ENCODE peak calls at places on chromosomes 11 and 22, in four cellular contexts. One of them, this sample, is unnamed.

GRCh38 chr22:23067023-23067650 is 3.2 kb upstream of the GNAZ start:
- DNase-seq in stomach: peak
- DNase-seq in lower leg skin: no peak
- DNase-seq in upper lobe of right lung: peak
- DNase-seq in this sample: no peak

GRCh38 chr11:36672815-36673450 is 74.9 kb upstream of the RAG2 start:
- DNase-seq in stomach: no peak
- DNase-seq in lower leg skin: peak
- DNase-seq in upper lobe of right lung: no peak
- DNase-seq in this sample: peak

GRCh38 chr22:36409911-36410756 is 22.4 kb upstream of the MYH9 start:
- DNase-seq in stomach: peak
- DNase-seq in lower leg skin: peak
- DNase-seq in upper lobe of right lung: peak
- DNase-seq in this sample: no peak

GRCh38 chr22:35375031-35375430 is 5.9 kb upstream of the HMOX1 start:
- DNase-seq in stomach: no peak
- DNase-seq in lower leg skin: no peak
- DNase-seq in upper lobe of right lung: no peak
- DNase-seq in this sample: peak

GRCh38 chr11:47864910-47865309 is 16.8 kb upstream of the NUP160 start:
- DNase-seq in stomach: no peak
- DNase-seq in lower leg skin: no peak
- DNase-seq in upper lobe of right lung: no peak
- DNase-seq in this sample: peak

GRCh38 chr11:20293992-20294391 is 69.5 kb upstream of the HTATIP2 start:
- DNase-seq in stomach: no peak
- DNase-seq in lower leg skin: no peak
- DNase-seq in upper lobe of right lung: no peak
- DNase-seq in this sample: no peak

GRCh38 chr11:46237248-46238077 is 40.0 kb upstream of the CREB3L1 start:
- DNase-seq in stomach: peak
- DNase-seq in lower leg skin: peak
- DNase-seq in upper lobe of right lung: peak
- DNase-seq in this sample: peak

GRCh38 chr11:126411971-126412381 is 56.5 kb downstream of the ST3GAL4 start:
- DNase-seq in stomach: no peak
- DNase-seq in lower leg skin: no peak
- DNase-seq in upper lobe of right lung: no peak
- DNase-seq in this sample: peak

GRCh38 chr11:40606800-40607199 is 852.7 kb downstream of the LRRC4C start:
- DNase-seq in stomach: no peak
- DNase-seq in lower leg skin: no peak
- DNase-seq in upper lobe of right lung: no peak
- DNase-seq in this sample: no peak

GRCh38 chr11:10459029-10459970 is 4.2 kb downstream of the AMPD3 start:
- DNase-seq in stomach: no peak
- DNase-seq in lower leg skin: no peak
- DNase-seq in upper lobe of right lung: no peak
- DNase-seq in this sample: no peak

GRCh38 chr11:119789766-119790407 is 60.9 kb upstream of the NECTIN1 start:
- DNase-seq in stomach: no peak
- DNase-seq in lower leg skin: no peak
- DNase-seq in upper lobe of right lung: peak
- DNase-seq in this sample: no peak

GRCh38 chr11:1219446-1219835 is 3.4 kb upstream of the MUC5B start:
- DNase-seq in stomach: no peak
- DNase-seq in lower leg skin: no peak
- DNase-seq in upper lobe of right lung: peak
- DNase-seq in this sample: no peak

GRCh38 chr11:60915250-60915914 is 1.4 kb downstream of the TMEM109 start:
- DNase-seq in stomach: peak
- DNase-seq in lower leg skin: peak
- DNase-seq in upper lobe of right lung: peak
- DNase-seq in this sample: peak

GRCh38 chr11:48099916-48100446 is 116.6 kb upstream of the OR4B1 start:
- DNase-seq in stomach: no peak
- DNase-seq in lower leg skin: no peak
- DNase-seq in upper lobe of right lung: no peak
- DNase-seq in this sample: no peak

GRCh38 chr11:109894242-109894641 is 198.9 kb upstream of the ZC3H12C start:
- DNase-seq in stomach: no peak
- DNase-seq in lower leg skin: no peak
- DNase-seq in upper lobe of right lung: no peak
- DNase-seq in this sample: no peak

GRCh38 chr22:47705350-47705749 is 942.9 kb downstream of the TBC1D22A start:
- DNase-seq in stomach: no peak
- DNase-seq in lower leg skin: no peak
- DNase-seq in upper lobe of right lung: no peak
- DNase-seq in this sample: no peak

GRCh38 chr11:6663794-6664478 is 8.3 kb upstream of the DCHS1 start:
- DNase-seq in stomach: no peak
- DNase-seq in lower leg skin: no peak
- DNase-seq in upper lobe of right lung: no peak
- DNase-seq in this sample: no peak

GRCh38 chr22:28379075-28379806 is 300.4 kb downstream of the TTC28 start:
- DNase-seq in stomach: no peak
- DNase-seq in lower leg skin: no peak
- DNase-seq in upper lobe of right lung: no peak
- DNase-seq in this sample: no peak

GRCh38 chr11:94759522-94759921 is 8.6 kb upstream of the AMOTL1 start:
- DNase-seq in stomach: no peak
- DNase-seq in lower leg skin: no peak
- DNase-seq in upper lobe of right lung: no peak
- DNase-seq in this sample: no peak

GRCh38 chr11:94758671-94759070 is 9.5 kb upstream of the AMOTL1 start:
- DNase-seq in stomach: no peak
- DNase-seq in lower leg skin: no peak
- DNase-seq in upper lobe of right lung: no peak
- DNase-seq in this sample: no peak

GRCh38 chr11:94760296-94760695 is 7.9 kb upstream of the AMOTL1 start:
- DNase-seq in stomach: no peak
- DNase-seq in lower leg skin: no peak
- DNase-seq in upper lobe of right lung: no peak
- DNase-seq in this sample: no peak

GRCh38 chr11:94762995-94763394 is 5.2 kb upstream of the AMOTL1 start:
- DNase-seq in stomach: no peak
- DNase-seq in lower leg skin: no peak
- DNase-seq in upper lobe of right lung: no peak
- DNase-seq in this sample: no peak

DNA sequence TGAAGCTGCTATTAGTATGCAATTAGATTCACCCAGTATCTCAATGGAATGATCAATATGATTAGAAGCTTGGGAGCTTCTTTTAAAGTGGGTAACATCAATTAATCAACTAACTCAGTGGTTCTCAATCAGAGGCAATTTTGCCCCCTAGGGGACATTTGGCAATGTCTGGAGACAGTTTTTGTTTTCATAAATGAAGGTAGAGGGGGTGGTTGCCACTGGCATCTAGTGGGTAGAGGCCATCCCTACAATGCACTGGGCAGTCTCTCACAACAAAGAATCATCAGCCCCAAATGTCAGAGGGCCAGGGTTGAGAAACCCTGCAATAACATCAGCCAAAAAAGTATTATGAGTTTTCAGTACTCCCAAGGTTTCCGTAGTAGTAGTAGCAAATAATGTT is 5.9 kb upstream of the AMOTL1 start:
- DNase-seq in stomach: no peak
- DNase-seq in lower leg skin: no peak
- DNase-seq in upper lobe of right lung: no peak
- DNase-seq in this sample: no peak
- TF ChIP-seq CTCF in stomach: no peak
- TF ChIP-seq CTCF in lower leg skin: no peak
- TF ChIP-seq CTCF in upper lobe of right lung: peak
- TF ChIP-seq CTCF in this sample: peak

DNA sequence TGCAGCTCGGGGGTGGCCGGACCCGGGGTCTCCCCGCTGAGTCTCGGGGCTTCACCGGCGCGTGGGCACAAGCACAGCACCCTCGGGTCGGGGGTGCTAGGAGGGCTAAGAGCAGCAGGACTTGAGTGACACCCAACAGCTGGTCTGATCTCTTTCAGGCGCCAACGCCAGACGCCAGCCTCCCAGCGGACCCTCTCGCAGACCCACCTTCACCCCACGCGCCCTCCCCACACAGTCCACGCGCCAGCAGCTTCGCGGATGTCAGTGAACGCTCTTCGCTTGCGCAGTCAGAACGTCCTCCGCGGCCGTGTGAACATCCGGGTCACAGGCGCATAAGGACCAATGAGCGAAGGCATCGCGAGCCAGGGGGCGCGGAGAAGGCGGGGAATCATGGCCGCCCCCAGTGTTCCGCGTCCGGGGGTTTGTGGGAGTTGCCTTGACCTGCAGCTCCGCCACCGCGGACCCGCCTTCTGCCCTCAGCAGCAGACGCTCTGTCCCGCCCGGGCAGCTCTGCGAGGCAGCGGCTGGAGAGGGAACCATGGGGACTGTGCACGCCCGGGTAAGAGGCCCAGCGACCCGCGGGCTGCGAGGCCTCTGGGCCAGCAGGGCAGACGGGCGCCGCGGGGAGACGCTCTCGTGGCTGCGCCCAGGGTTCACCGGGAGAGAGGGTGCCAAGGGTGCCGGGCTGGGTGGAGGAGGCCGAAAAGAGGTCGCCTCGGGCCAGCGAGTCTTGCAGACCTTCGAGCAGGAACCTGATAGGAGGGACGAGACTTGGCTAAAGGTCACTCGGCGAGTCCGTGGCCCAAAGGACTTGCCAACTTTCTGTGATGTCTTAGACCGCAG is at the start of gene SAMM50:
- DNase-seq in stomach: peak
- DNase-seq in lower leg skin: peak
- DNase-seq in upper lobe of right lung: peak
- DNase-seq in this sample: peak
- H3K4me3 ChIP-seq in stomach: peak
- H3K4me3 ChIP-seq in lower leg skin: peak
- H3K4me3 ChIP-seq in upper lobe of right lung: peak
- H3K4me3 ChIP-seq in this sample: peak

DNA sequence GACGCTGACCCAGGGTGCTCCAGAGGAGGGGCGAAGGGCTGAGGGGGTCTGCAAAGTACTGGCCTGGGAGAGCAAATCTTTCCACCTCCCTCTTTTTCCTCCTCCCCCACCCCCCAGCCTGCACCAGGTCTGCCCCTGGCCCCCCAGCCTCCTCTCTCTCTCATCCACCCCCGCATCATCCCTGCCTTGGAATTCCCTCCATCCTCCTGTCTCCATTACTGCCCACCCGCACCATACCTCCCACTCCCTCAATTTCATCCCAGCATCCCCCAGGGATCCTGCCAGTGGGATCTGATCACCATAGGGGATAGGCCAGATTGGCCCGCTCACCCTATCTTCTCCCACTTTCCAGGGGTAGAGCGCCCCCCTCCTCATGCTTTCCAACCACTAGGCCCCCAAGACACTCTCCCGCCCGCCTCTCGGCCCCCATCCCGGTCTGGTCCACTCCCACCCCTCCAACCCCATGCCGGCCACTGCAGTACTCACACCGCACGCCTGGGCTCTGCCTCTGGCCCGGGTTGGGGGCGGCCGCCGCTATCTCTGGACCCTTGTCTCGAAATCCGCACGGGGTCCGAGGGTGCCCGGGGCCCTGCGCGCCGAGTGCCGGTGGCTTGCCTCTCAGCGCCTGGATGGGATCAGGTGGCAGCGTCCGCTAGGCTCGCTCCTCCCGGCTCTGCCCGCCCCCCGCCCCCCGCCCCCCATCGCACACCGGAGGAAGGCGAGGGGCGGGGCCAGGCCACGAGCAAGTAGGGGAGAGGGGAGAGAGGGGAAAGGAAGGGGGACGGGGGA is at the start of gene GAL3ST3:
- DNase-seq in stomach: no peak
- DNase-seq in lower leg skin: no peak
- DNase-seq in upper lobe of right lung: no peak
- DNase-seq in this sample: no peak
- TF ChIP-seq CTCF in stomach: no peak
- TF ChIP-seq CTCF in lower leg skin: no peak
- TF ChIP-seq CTCF in upper lobe of right lung: no peak
- TF ChIP-seq CTCF in this sample: no peak

DNA sequence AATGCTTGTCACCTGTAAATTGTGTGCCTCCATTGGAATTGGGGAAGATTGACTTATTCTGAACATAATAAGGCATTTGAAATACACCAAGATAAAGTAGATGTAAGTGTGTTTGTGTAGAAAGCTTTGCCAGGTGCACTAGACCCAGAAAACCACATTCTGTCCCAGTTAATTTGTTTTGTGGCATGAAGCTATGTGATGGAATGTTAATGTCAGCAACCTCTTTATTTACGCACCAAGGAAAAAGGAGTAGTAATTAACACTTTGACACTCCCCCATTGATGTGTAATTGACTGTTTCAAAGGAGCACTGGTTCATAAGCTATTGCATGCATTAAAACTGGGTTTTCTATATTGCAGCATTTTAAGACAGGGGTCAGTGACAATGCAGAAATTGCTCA is 14.3 kb downstream of the EIF3M start:
- DNase-seq in stomach: no peak
- DNase-seq in lower leg skin: no peak
- DNase-seq in upper lobe of right lung: no peak
- DNase-seq in this sample: no peak
- H3K4me3 ChIP-seq in stomach: no peak
- H3K4me3 ChIP-seq in lower leg skin: no peak
- H3K4me3 ChIP-seq in upper lobe of right lung: no peak
- H3K4me3 ChIP-seq in this sample: no peak

DNA sequence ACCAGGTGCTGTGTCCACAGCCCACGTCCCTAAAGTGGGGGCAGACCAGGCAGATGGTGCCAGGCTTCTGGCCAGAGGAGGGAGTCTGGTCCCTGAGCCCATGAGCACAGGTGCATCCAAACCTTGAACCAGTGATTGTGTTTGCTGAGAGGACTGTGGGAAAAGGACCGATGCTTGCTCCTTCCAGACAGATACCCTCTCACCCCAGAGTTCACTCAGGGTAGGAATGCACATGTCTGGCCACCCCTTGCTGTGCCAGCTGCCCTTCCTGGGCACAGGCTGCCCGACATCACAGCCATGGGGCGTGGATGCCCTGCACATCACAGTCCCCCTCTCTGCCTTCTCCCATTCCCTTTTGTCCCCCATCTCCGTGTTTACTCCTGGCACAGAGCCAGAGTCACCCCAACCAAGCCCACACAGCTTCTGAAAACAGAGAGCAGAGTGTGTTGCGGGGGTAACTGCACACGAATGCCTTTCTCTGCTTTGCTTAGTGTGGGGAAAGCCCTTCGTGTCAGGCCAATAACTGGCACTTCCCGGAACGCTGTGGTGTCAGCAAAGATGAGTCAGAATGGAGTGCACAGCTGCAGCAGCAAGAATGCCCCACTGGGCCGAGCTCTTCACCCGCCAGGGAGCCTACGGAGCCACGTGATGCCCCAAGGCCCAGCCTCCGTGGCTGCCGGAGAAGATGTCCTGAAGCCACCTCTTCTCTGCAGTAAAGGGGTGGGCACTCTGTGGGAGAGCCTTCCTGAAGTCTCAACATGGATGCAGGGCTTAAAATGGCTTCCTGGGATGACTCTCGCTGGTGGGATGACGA is 7.6 kb downstream of the CARS1 start:
- DNase-seq in stomach: peak
- DNase-seq in lower leg skin: peak
- DNase-seq in upper lobe of right lung: peak
- DNase-seq in this sample: peak
- TF ChIP-seq CTCF in stomach: no peak
- TF ChIP-seq CTCF in lower leg skin: no peak
- TF ChIP-seq CTCF in upper lobe of right lung: peak
- TF ChIP-seq CTCF in this sample: peak

This sample was measured in AG10803.